ENCODE peak calls at places on chromosomes 5 and 9, in seven cellular contexts. O is stimulated activated CD4-positive, alpha-beta T cell treated with anti-CD3 and anti-CD28 coated beads, Interleukin-2, amount 100 ng/mL, for 48 hours; P is small intestine; I is GM13976; R is pulmonary artery endothelial cell; T is naive B cell; X is GM23248. F is an unnamed sample.
A peak's percentile ranks its signal among the peaks of the same experiment; 100 is the strongest.

GRCh38 chr9:87834357-87834756 is 48.3 kb upstream of the SPATA31E1 start:
- DNase-seq in O (no peak), P (peak; percentile 64), I (no peak), R (no peak), T (no peak), X (no peak), F (peak; percentile 22)

GRCh38 chr5:10563940-10564837 is at the start of gene ANKRD33B:
- DNase-seq in O (peak; percentile 73), P (peak; percentile 6), I (peak; percentile 93), R (no peak), T (peak; percentile 83), X (peak; percentile 79), F (peak; percentile 76)

GRCh38 chr9:124011460-124012301 is at the start of gene LHX2:
- DNase-seq in O (no peak), P (peak; percentile 25), I (peak; percentile 82), R (peak; percentile 37), T (no peak), X (peak; percentile 88), F (peak; percentile 81)

GRCh38 chr5:166722939-166723338 is 1568.5 kb upstream of the WWC1 start:
- DNase-seq in O (no peak), P (no peak), I (no peak), R (no peak), T (no peak), X (peak; percentile 2), F (peak; percentile 10)

GRCh38 chr5:151071021-151071420 is 9.8 kb downstream of the TNIP1 start:
- DNase-seq in O (no peak), P (no peak), I (no peak), R (no peak), T (no peak), X (no peak), F (no peak)

GRCh38 chr5:136892026-136892425 is 526.7 kb upstream of the TRPC7 start:
- DNase-seq in O (no peak), P (no peak), I (no peak), R (no peak), T (no peak), X (no peak), F (no peak)

GRCh38 chr5:107294151-107294550 is 376.6 kb downstream of the EFNA5 start:
- DNase-seq in O (no peak), P (no peak), I (peak; percentile 24), R (no peak), T (no peak), X (no peak), F (no peak)

GRCh38 chr5:129460121-129460950 is at the start of gene ADAMTS19:
- DNase-seq in O (peak; percentile 7), P (peak; percentile 31), I (peak; percentile 43), R (no peak), T (no peak), X (peak; percentile 46), F (peak; percentile 78)

GRCh38 chr9:83544002-83544698 is 5.9 kb upstream of the FRMD3 start:
- DNase-seq in O (no peak), P (peak; percentile 69), I (peak; percentile 62), R (peak; percentile 53), T (no peak), X (peak; percentile 89), F (peak; percentile 80)

GRCh38 chr5:96187309-96188027 is 225.8 kb upstream of the ELL2 start:
- DNase-seq in O (no peak), P (no peak), I (no peak), R (no peak), T (no peak), X (no peak), F (no peak)

GRCh38 chr9:134757206-134757975 is 115.8 kb downstream of the COL5A1 start:
- DNase-seq in O (no peak), P (no peak), I (no peak), R (no peak), T (no peak), X (no peak), F (no peak)

GRCh38 chr9:76321185-76321828 is 72.9 kb downstream of the RFK start:
- DNase-seq in O (no peak), P (no peak), I (no peak), R (peak; percentile 59), T (no peak), X (peak; percentile 43), F (peak; percentile 35)

GRCh38 chr9:6896562-6896961 is 138.8 kb downstream of the KDM4C start:
- DNase-seq in O (no peak), P (peak; percentile 35), I (no peak), R (no peak), T (no peak), X (peak; percentile 47), F (no peak)

GRCh38 chr9:6686396-6686795 is 40.9 kb upstream of the GLDC start:
- DNase-seq in O (no peak), P (no peak), I (no peak), R (no peak), T (no peak), X (peak; percentile 70), F (peak; percentile 16)

GRCh38 chr9:27800159-27800558 is 226.9 kb upstream of the C9orf72 start:
- DNase-seq in O (no peak), P (no peak), I (no peak), R (no peak), T (no peak), X (no peak), F (no peak)

GRCh38 chr5:143506881-143507552 is 103.5 kb upstream of the NR3C1 start:
- DNase-seq in O (no peak), P (peak; percentile 78), I (no peak), R (no peak), T (no peak), X (peak; percentile 97), F (peak; percentile 79)

GRCh38 chr9:86009133-86009532 is 68.2 kb downstream of the NAA35 start:
- DNase-seq in O (no peak), P (peak; percentile 28), I (no peak), R (no peak), T (no peak), X (no peak), F (no peak)

GRCh38 chr9:36063804-36064447 is 27.2 kb downstream of the RECK start:
- DNase-seq in O (no peak), P (no peak), I (no peak), R (no peak), T (no peak), X (peak; percentile 73), F (no peak)

GRCh38 chr9:116219686-116220085 is 66.1 kb downstream of the PAPPA start:
- DNase-seq in O (no peak), P (no peak), I (no peak), R (no peak), T (no peak), X (no peak), F (no peak)

GRCh38 chr9:98654247-98654646 is 54.5 kb downstream of the GABBR2 start:
- DNase-seq in O (no peak), P (no peak), I (no peak), R (no peak), T (no peak), X (peak; percentile 98), F (no peak)

GRCh38 chr9:114287001-114287762 is 35.7 kb upstream of the ORM1 start:
- DNase-seq in O (no peak), P (no peak), I (no peak), R (no peak), T (no peak), X (no peak), F (no peak)

GRCh38 chr5:115977096-115977495 is 14.8 kb downstream of the LVRN start:
- DNase-seq in O (no peak), P (no peak), I (no peak), R (no peak), T (no peak), X (no peak), F (no peak)

GRCh38 chr9:10586407-10586806 is 26.4 kb downstream of the PTPRD start:
- DNase-seq in O (no peak), P (no peak), I (no peak), R (no peak), T (no peak), X (no peak), F (no peak)

GRCh38 chr9:118533101-118533500 is 828.9 kb downstream of the TLR4 start:
- DNase-seq in O (no peak), P (no peak), I (no peak), R (no peak), T (no peak), X (peak; percentile 65), F (no peak)

GRCh38 chr5:1845696-1846095 is 37.0 kb downstream of the IRX4 start:
- DNase-seq in O (no peak), P (no peak), I (no peak), R (no peak), T (no peak), X (no peak), F (no peak)

GRCh38 chr9:97864396-97864795 is 11.4 kb downstream of the FOXE1 start:
- DNase-seq in O (no peak), P (no peak), I (no peak), R (no peak), T (no peak), X (no peak), F (no peak)

GRCh38 chr5:58165152-58165551 is 294.7 kb downstream of the PLK2 start:
- DNase-seq in O (no peak), P (no peak), I (no peak), R (no peak), T (no peak), X (no peak), F (no peak)

GRCh38 chr5:172008689-172009141 is 2.3 kb upstream of the FBXW11 start:
- DNase-seq in O (no peak), P (no peak), I (no peak), R (no peak), T (no peak), X (peak; percentile 45), F (no peak)

GRCh38 chr9:93679536-93680444 is 103.4 kb downstream of the PHF2 start:
- DNase-seq in O (no peak), P (no peak), I (peak; percentile 21), R (no peak), T (no peak), X (no peak), F (no peak)

GRCh38 chr9:134286513-134287245 is 39.6 kb upstream of the RXRA start:
- DNase-seq in O (no peak), P (no peak), I (no peak), R (no peak), T (no peak), X (no peak), F (no peak)

GRCh38 chr9:749712-750111 is 91.8 kb upstream of the DMRT1 start:
- DNase-seq in O (no peak), P (peak; percentile 46), I (no peak), R (no peak), T (no peak), X (no peak), F (no peak)

GRCh38 chr9:117074782-117075510 is 339.9 kb downstream of the ASTN2 start:
- DNase-seq in O (no peak), P (no peak), I (no peak), R (no peak), T (no peak), X (no peak), F (no peak)

GRCh38 chr5:145840458-145841132 is 5.5 kb upstream of the PRELID2 start:
- DNase-seq in O (no peak), P (no peak), I (no peak), R (no peak), T (no peak), X (no peak), F (no peak)